ENCODE peak calls at places on chromosomes 16 and 17, in five cellular contexts. J, C, V, P and S are unnamed samples.

GRCh38 chr16:67441907-67442306 is 11.0 kb downstream of the HSD11B2 start:
- DNase-seq in C (peak; percentile 41), V (no peak), J (no peak), P (no peak), S (no peak)

GRCh38 chr17:19867094-19867653 is 562 bp downstream of the ULK2 start:
- DNase-seq in J (no peak), C (peak; percentile 76), V (peak; percentile 91), P (peak; percentile 40), S (no peak)

GRCh38 chr16:52363082-52363481 is 183.9 kb downstream of the TOX3 start:
- DNase-seq in P (no peak), V (no peak), C (no peak), J (no peak), S (no peak)

GRCh38 chr17:50283714-50284432 is 9.6 kb downstream of the TMEM92 start:
- DNase-seq in V (no peak), C (no peak), P (no peak), J (no peak), S (no peak)

GRCh38 chr17:57482657-57483056 is 226.3 kb downstream of the MSI2 start:
- DNase-seq in C (no peak), J (no peak), P (no peak), V (peak; percentile 9), S (no peak)

GRCh38 chr16:89986600-89986999 is 32.7 kb downstream of the DBNDD1 start:
- DNase-seq in C (no peak), J (no peak), V (no peak), P (no peak), S (no peak)

GRCh38 chr17:2796164-2797140 is at the start of gene RAP1GAP2:
- DNase-seq in V (peak; percentile 92), J (no peak), C (peak; percentile 62), P (peak; percentile 74), S (no peak)

GRCh38 chr16:1708768-1709180 is 2.8 kb downstream of the MAPK8IP3 start:
- DNase-seq in P (no peak), J (peak; percentile 45), V (no peak), C (peak; percentile 62), S (no peak)

GRCh38 chr17:72421128-72422092 is 300.6 kb downstream of the SOX9 start:
- DNase-seq in J (peak; percentile 85), V (no peak), C (no peak), P (no peak), S (peak; percentile 25)

GRCh38 chr17:4448197-4448980 is 14.6 kb downstream of the SPNS3 start:
- DNase-seq in C (no peak), P (no peak), J (no peak), V (no peak), S (no peak)

GRCh38 chr16:28163699-28164584 is 47.8 kb downstream of the XPO6 start:
- DNase-seq in P (no peak), J (no peak), V (no peak), C (no peak), S (no peak)

GRCh38 chr16:66516808-66517585 is 32.9 kb downstream of the TK2 start:
- DNase-seq in C (peak; percentile 97), J (peak; percentile 98), P (peak; percentile 84), V (peak; percentile 99), S (no peak)

GRCh38 chr16:55297062-55297909 is 26.7 kb upstream of the IRX6 start:
- DNase-seq in V (no peak), C (no peak), J (no peak), P (no peak), S (no peak)

GRCh38 chr16:30570621-30571443 is 682 bp downstream of the ZNF688 start:
- DNase-seq in V (no peak), C (no peak), J (no peak), P (no peak), S (no peak)

GRCh38 chr16:57711331-57711730 is 16.7 kb downstream of the DRC7 start:
- DNase-seq in V (no peak), J (no peak), C (no peak), P (no peak), S (no peak)

GRCh38 chr16:27258241-27258734 is 10.3 kb downstream of the NSMCE1 start:
- DNase-seq in V (peak; percentile 7), J (no peak), P (no peak), C (no peak), S (no peak)